ENCODE peak calls at places on chromosomes 11 and 22, in four cellular contexts. E, H, S and J are unnamed samples.
A peak's percentile ranks its signal among the peaks of the same experiment; 100 is the strongest.

GRCh38 chr11:73257342-73258103 is 14.6 kb upstream of the P2RY6 start:
- DNase-seq in H (no peak), S (peak; percentile 39), E (no peak), J (no peak)

GRCh38 chr11:61545341-61545740 is 35.5 kb downstream of the SYT7 start:
- DNase-seq in S (no peak), H (no peak), E (peak; percentile 74), J (peak; percentile 42)

GRCh38 chr11:46601129-46601528 is 7.3 kb upstream of the AMBRA1 start:
- DNase-seq in S (no peak), E (no peak), H (no peak), J (no peak)

GRCh38 chr11:9617960-9618359 is 44.5 kb downstream of the WEE1 start:
- DNase-seq in H (no peak), E (no peak), S (no peak), J (peak; percentile 40)

GRCh38 chr11:132770802-132771545 is 761.3 kb downstream of the OPCML start:
- DNase-seq in S (no peak), E (no peak), H (no peak), J (no peak)

GRCh38 chr11:128456566-128457268 is 130.6 kb downstream of the ETS1 start:
- DNase-seq in S (no peak), H (no peak), E (no peak), J (no peak)

GRCh38 chr22:26432619-26433311 is 3.7 kb downstream of the ASPHD2 start:
- DNase-seq in S (no peak), H (peak; percentile 71), E (no peak), J (no peak)

GRCh38 chr11:118896921-118897591 is 13.4 kb downstream of the CXCR5 start:
- DNase-seq in E (no peak), S (no peak), H (no peak), J (no peak)

GRCh38 chr22:19287076-19287724 is 4.3 kb downstream of the CLTCL1 start:
- DNase-seq in E (no peak), S (no peak), H (no peak), J (no peak)

DNA sequence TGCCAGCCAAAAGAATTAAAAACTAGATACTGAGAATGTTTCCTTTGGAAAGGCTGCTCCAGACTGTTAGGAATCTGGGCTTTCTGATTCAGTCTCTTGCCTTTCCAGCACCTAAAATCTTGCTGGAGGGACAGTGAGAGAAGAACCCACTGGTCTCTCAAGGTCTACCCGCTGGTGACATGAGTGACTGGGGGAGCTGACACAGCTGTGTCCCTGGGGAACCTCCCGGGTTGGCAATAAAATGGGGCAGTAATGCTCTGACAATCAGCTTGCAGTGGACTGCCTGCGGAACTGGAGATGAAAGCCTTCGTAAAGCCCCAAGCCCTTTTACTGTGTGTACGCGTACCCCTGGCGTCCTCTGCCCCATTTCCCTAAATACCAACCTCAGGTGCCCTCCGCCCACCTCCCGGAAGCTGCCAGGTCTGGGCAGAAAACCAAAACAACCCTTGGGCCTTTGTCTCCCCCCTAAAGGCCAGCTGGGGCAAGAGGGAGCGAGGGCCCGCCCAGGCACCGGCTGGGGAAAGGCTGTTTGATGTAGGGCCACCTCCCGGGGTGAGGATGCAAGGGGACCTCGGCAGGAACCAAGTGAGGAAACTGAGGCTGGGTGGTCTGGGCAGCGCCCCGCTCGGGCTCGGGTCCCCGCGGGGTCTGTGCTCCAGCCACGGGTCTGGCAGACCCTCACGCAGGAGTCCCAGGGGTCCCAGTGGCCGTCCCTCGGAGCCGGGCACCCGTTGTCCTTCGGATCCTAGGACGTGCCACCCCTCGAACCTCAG is 741 bp downstream of the CARS1 start:
- DNase-seq in H (no peak), E (no peak), S (no peak), J (no peak)
- TF ChIP-seq POLR2AphosphoS2 in H (no peak), E (no peak), S (no peak), J (no peak)

DNA sequence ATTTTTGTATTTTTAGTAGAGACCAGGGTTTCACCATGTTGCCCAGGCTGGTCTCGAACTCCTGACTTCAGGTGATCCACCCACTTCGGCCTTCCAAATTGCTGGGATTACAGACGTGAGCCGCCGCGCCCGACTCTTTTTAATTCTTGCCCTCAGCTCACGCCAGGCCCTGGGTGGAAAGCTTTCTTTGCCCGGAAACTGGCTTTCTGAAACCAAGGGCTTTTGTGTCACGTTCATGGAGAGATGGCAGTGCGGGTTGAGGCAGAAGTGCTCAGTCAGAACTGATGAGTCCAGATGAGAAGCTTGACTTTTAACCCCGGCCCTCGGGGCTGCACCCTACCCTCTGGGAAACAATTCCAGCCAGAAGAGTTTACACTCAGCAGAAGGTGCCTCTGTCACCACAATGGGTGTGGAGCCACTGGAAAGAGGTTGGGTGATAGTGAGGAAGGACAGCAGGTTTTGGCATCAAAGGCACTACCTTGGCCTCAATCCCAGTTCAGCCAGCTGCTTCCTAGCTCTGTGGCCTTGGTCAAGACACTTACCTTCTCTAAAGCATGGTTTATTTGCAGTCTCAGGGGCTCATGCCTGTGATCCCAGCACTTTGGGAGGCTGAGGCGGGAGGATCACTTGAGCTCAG is 890 bp upstream of the ARFGAP3 start:
- DNase-seq in E (no peak), H (no peak), S (peak; percentile 14), J (no peak)
- H3K4me3 ChIP-seq in E (no peak overlapping the region), H (no peak overlapping the region), S (no peak overlapping the region), J (no peak overlapping the region)

GRCh38 chr11:113802621-113803020 is 23.0 kb downstream of the CLDN25 start:
- DNase-seq in H (no peak), S (no peak), E (no peak), J (no peak)

DNA sequence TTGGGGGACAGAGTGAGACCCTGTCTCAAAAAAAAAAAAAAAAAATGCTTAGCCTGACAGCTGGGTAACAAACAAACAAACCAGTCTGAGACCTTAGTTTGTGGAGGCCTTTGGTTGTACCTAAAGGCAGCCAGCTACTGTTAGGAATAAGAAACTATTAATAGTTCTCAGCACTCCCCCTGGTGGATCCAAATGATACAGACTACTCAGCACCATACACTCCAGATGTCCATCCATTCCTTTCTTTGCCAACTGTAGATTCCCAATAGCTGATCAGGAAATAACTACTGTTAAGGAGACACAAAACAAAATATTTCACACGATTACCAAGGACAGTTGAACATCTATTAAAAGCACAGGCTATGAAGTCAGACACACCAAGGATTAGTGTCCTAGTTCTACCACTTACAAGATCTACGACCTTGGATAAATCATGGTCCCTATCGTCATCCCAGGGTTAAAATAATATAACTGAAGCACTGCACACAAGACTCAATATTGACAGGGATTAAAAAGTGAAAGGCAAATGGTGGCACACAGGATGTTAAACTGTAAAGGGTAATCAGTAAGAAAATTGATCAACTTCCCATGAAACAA is 17.2 kb downstream of the CLDN25 start:
- DNase-seq in S (peak; percentile 39), E (peak; percentile 49), H (no peak), J (peak; percentile 31)
- TF ChIP-seq CHD2 in S (no peak), E (no peak), H (no peak), J (no peak)

GRCh38 chr11:129813216-129813791 is 2.3 kb upstream of the TMEM45B start:
- DNase-seq in S (no peak), E (no peak), H (no peak), J (no peak)

GRCh38 chr11:129815596-129816461 is at the start of gene TMEM45B:
- DNase-seq in H (no peak), S (no peak), E (no peak), J (no peak)

GRCh38 chr11:129819237-129819636 is 3.6 kb downstream of the TMEM45B start:
- DNase-seq in H (no peak), S (no peak), E (no peak), J (no peak)

GRCh38 chr11:129817282-129818051 is 1.8 kb downstream of the TMEM45B start:
- DNase-seq in H (no peak), S (peak; percentile 81), E (no peak), J (no peak)

DNA sequence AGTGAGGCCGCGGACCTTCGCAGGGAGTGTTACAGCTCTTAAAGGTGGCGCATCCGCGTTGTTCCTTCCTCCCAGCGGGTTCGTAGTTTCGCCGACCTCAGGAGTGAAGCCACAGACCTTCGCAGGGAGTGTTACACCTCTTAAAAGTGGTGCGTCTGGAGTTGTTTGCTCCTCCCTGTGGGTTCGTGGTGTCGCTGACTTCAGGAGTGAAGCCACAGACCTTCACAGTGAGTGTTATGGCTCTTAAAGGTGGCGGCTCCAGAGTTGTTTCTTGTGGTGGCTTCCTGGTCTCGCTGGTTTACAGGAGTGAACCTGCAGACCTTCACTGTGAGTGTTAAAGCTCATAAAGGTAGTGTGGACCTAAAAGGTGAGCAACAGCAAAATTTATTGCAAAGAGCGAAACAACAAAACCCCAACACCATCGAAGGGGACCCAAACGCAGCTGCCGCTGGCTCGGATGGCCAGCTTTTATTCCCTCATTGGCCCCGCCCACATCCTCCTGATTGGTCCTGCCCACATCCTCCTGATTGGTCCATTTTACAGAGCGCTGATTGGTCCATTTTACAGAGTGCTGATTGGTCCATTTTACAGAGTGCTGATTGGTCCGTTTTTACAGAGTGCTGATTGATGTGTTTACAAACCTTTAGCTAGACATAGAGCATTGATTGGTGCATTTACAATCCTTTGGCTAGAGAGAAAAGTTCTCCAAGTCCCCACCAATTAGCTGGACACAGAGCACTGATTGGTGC is 1.2 kb upstream of the TMEM45B start:
- DNase-seq in E (peak; percentile 74), H (no peak), S (no peak), J (no peak)
- TF ChIP-seq POLR2AphosphoS2 in E (no peak), H (no peak), S (no peak), J (no peak)

GRCh38 chr11:66136752-66137123 is 66.7 kb downstream of the PACS1 start:
- DNase-seq in S (peak; percentile 37), E (no peak), H (no peak), J (peak; percentile 58)
- H3K4me3 ChIP-seq in S (no peak overlapping the region), E (no peak overlapping the region), H (peak overlapping the region; percentile 42), J (peak overlapping the region; percentile 10)

GRCh38 chr22:31143537-31143936 is 3.2 kb upstream of the PLA2G3 start:
- DNase-seq in E (no peak), H (no peak), S (no peak), J (no peak)

GRCh38 chr22:31141551-31141950 is 1.2 kb upstream of the PLA2G3 start:
- DNase-seq in E (no peak), S (no peak), H (no peak), J (no peak)

GRCh38 chr22:31142285-31142684 is 2.0 kb upstream of the PLA2G3 start:
- DNase-seq in E (no peak), S (no peak), H (no peak), J (no peak)

GRCh38 chr22:31143038-31143437 is 2.7 kb upstream of the PLA2G3 start:
- DNase-seq in H (no peak), S (no peak), E (no peak), J (no peak)

GRCh38 chr22:31144223-31144622 is 3.9 kb upstream of the PLA2G3 start:
- DNase-seq in E (no peak), H (no peak), S (no peak), J (no peak)
- TF ChIP-seq CHD2 in E (no peak), H (no peak), S (no peak), J (no peak)

GRCh38 chr22:36405221-36405631 is 17.5 kb upstream of the MYH9 start:
- DNase-seq in H (no peak), S (no peak), E (no peak), J (no peak)
- TF ChIP-seq POLR2AphosphoS2 in H (no peak), S (no peak), E (no peak), J (no peak)

DNA sequence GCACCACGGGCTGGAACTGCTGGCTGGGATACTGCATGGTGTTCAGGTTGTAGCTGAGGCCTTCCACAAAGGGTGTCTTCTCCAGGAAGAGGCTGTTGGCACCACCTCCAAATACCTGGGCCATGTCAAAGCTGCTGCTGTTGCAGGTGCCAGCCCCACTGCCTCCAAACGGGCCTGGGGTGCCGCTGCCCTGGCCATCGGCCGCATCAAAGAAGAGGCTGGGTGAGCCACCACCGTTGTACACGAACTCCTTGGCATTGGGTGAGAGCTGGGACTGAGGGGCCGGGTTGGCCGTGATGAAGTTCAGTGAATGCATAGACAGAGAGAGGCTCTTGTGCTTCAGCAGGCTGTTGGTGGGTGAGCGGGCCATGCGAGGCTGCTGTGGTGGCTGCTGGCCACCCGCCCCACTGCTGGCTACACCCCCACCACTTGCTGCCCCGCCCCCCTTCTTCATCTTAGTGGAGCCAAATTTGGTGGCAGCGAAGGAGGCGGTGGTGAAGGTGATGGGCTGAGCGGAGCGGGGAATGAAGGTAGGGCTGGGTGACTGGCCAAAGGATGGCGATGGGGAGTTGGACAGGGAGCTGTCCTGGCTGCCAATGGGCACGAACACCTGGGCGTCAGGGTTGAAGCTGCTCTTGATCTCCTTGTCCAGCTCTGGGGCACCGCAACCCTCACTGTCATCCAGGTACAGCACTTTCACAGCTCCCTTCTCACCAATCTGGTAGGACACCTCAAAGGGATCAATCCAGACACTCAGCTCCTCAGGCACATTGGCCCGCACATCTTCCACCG is 10.1 kb downstream of the TOB2 start:
- DNase-seq in H (no peak), E (no peak), S (no peak), J (no peak)
- H3K4me3 ChIP-seq in H (no peak overlapping the region), E (no peak overlapping the region), S (no peak overlapping the region), J (no peak overlapping the region)